ENCODE peak calls at places on chromosomes 7 and 10, in four cellular contexts. E, L, O and A are unnamed samples.
A peak's percentile ranks its signal among the peaks of the same experiment; 100 is the strongest.

GRCh38 chr10:128096486-128097199 is 29.6 kb downstream of the MKI67 start:
- DNase-seq in L (no peak), O (no peak), E (no peak), A (no peak)

GRCh38 chr7:159065151-159065550 is 79.5 kb downstream of the VIPR2 start:
- DNase-seq in L (no peak), E (no peak), O (no peak), A (no peak)

GRCh38 chr10:21724695-21725371 is 190.8 kb downstream of the MLLT10 start:
- DNase-seq in E (peak; percentile 49), O (peak; percentile 79), L (peak; percentile 59), A (peak; percentile 98)

GRCh38 chr7:70525991-70526390 is 606.0 kb upstream of the GALNT17 start:
- DNase-seq in L (no peak), E (no peak), O (no peak), A (no peak)

GRCh38 chr7:91034459-91035368 is 229.5 kb upstream of the FZD1 start:
- DNase-seq in O (peak; percentile 32), L (no peak), E (peak; percentile 3), A (peak; percentile 8)

GRCh38 chr7:115059312-115059711 is 137.4 kb downstream of the MDFIC start:
- DNase-seq in L (no peak), O (no peak), E (no peak), A (no peak)

GRCh38 chr10:48287417-48288391 is 13.2 kb upstream of the FRMPD2 start:
- DNase-seq in L (peak; percentile 87), E (no peak), O (no peak), A (no peak)

GRCh38 chr7:91537260-91538152 is 273.3 kb downstream of the FZD1 start:
- DNase-seq in O (peak; percentile 22), E (no peak), L (no peak), A (no peak)

GRCh38 chr10:129934196-129934925 is 29.7 kb downstream of the EBF3 start:
- DNase-seq in L (no peak), E (no peak), O (no peak), A (no peak)

GRCh38 chr10:129932996-129933395 is 31.1 kb downstream of the EBF3 start:
- DNase-seq in L (no peak), E (no peak), O (no peak), A (no peak)

GRCh38 chr10:129933456-129934092 is 30.5 kb downstream of the EBF3 start:
- DNase-seq in O (no peak), L (no peak), E (no peak), A (no peak)

GRCh38 chr10:129929343-129930297 is 34.5 kb downstream of the EBF3 start:
- DNase-seq in L (no peak), E (no peak), O (no peak), A (no peak)

DNA sequence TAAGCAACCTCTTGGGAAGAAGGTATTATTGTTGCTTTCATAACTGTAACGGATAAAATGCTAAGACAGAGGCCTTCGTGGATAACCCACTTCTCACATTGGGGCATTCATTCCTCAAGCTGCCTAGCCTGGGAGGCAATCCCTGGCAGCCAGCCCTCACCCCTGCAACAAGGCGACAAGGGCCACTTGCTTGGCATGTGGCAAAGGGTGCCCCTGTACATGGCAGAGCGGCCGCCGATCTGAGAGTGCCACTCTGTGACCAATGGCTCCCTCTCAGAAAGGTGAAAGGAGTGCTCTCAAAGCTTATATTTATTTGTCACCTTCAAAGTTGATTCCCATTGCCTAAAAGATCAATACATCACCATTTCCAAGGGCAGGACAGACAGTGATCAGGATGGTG is 31.9 kb downstream of the EBF3 start:
- DNase-seq in E (no peak), L (no peak), O (no peak), A (no peak)
- TF ChIP-seq POLR2AphosphoS2 in E (no peak), L (no peak), O (no peak), A (no peak)

GRCh38 chr7:157336383-157337315 is at the start of gene DNAJB6:
- DNase-seq in L (peak; percentile 74), O (peak; percentile 98), E (peak; percentile 78), A (peak; percentile 79)

GRCh38 chr7:157335991-157336382 is 817 bp upstream of the DNAJB6 start:
- DNase-seq in E (no peak), O (no peak), L (no peak), A (no peak)

GRCh38 chr7:157339777-157340677 is 3.2 kb downstream of the DNAJB6 start:
- DNase-seq in L (no peak), O (peak; percentile 83), E (peak; percentile 75), A (peak; percentile 60)

GRCh38 chr7:157335256-157335655 is 1.5 kb upstream of the DNAJB6 start:
- DNase-seq in L (no peak), E (no peak), O (no peak), A (no peak)

GRCh38 chr7:157337316-157338149 is 729 bp downstream of the DNAJB6 start:
- DNase-seq in O (peak; percentile 93), L (no peak), E (no peak), A (peak; percentile 29)
- TF ChIP-seq POLR2AphosphoS2 in O (no peak), L (no peak), E (no peak), A (no peak)

GRCh38 chr7:21944616-21945373 is 904 bp downstream of the CDCA7L start:
- DNase-seq in E (peak; percentile 16), O (no peak), L (no peak), A (no peak)
- TF ChIP-seq POLR2AphosphoS2 in E (no peak), O (no peak), L (no peak), A (no peak)

DNA sequence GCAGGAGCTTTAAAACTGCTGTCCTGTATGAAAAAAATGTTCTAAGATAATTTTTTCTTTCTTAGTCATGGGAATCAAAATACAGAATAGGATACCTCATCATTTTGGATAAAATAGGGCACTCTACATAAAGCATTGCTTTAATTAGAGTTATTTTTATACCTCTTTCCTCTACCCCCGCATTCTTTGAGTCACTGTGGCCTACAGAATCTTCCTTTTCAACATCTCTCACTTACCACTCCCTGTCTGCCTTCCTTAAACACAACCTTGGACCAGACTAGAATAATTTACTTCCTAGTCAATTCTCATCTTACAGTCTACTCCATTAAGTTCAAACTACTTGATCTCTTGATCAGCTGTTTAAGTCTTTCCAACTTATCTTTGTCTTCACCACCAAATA is 462.3 kb downstream of the PHTF2 start:
- DNase-seq in L (no peak), O (no peak), E (no peak), A (no peak)
- TF ChIP-seq POLR2AphosphoS2 in L (no peak), O (no peak), E (no peak), A (no peak)

GRCh38 chr7:105130048-105130447 is 116.0 kb downstream of the KMT2E start:
- DNase-seq in E (no peak), O (no peak), L (no peak), A (no peak)
- TF ChIP-seq POLR2AphosphoS2 in E (no peak), O (no peak), L (no peak), A (no peak)